ENCODE peak calls at places on chromosomes 12 and 14, in four cellular contexts. A is transverse colon, D is endodermal cell, J is upper lobe of right lung. R is an unnamed sample.

GRCh38 chr12:80598004-80598606 is 109.3 kb upstream of the MYF6 start:
- DNase-seq in D (peak; percentile 60), J (no peak), A (no peak), R (no peak)

GRCh38 chr12:69254046-69254445 is 14.7 kb downstream of the CPSF6 start:
- DNase-seq in A (no peak), D (no peak), J (no peak), R (no peak)

GRCh38 chr14:53953828-53954550 is 2.6 kb downstream of the BMP4 start:
- DNase-seq in A (peak; percentile 31), J (peak; percentile 77), D (no peak), R (no peak)

GRCh38 chr12:11513288-11513687 is 117.9 kb upstream of the PRB2 start:
- DNase-seq in A (no peak), D (peak; percentile 72), J (no peak), R (no peak)

GRCh38 chr12:132524405-132524804 is 34.5 kb downstream of the FBRSL1 start:
- DNase-seq in A (no peak), J (no peak), D (no peak), R (no peak)

GRCh38 chr12:46459111-46459510 is 86.5 kb upstream of the SLC38A2 start:
- DNase-seq in J (no peak), A (no peak), D (no peak), R (no peak)

GRCh38 chr12:109827566-109828550 is 5.3 kb downstream of the TRPV4 start:
- DNase-seq in J (peak; percentile 85), A (peak; percentile 36), D (no peak), R (no peak)

GRCh38 chr12:6534914-6535696 is 788 bp downstream of the GAPDH start:
- DNase-seq in J (peak; percentile 91), D (peak; percentile 89), A (peak; percentile 82), R (peak; percentile 67)

GRCh38 chr12:121916719-121917118 is 1.7 kb upstream of the CFAP251 start:
- DNase-seq in J (no peak), A (no peak), D (peak; percentile 89), R (no peak)

GRCh38 chr12:7154901-7155470 is 24.8 kb downstream of the CLSTN3 start:
- DNase-seq in D (no peak), J (no peak), A (no peak), R (no peak)

GRCh38 chr14:28758253-28758915 is 8.2 kb upstream of the FOXG1 start:
- DNase-seq in J (no peak), A (no peak), D (peak; percentile 59), R (no peak)

GRCh38 chr12:126545411-126545810 is 1480.2 kb downstream of the AACS start:
- DNase-seq in J (no peak), D (no peak), A (no peak), R (no peak)

GRCh38 chr14:72253503-72253902 is 321.3 kb downstream of the RGS6 start:
- DNase-seq in D (no peak), A (no peak), J (no peak), R (no peak)

GRCh38 chr14:90809530-90810312 is 6.5 kb downstream of the TTC7B start:
- DNase-seq in D (no peak), J (no peak), A (no peak), R (no peak)

GRCh38 chr12:90010089-90010488 is 301.5 kb upstream of the ATP2B1 start:
- DNase-seq in A (no peak), D (peak; percentile 71), J (no peak), R (no peak)

GRCh38 chr12:93419388-93420034 is 22.2 kb downstream of the UBE2N start:
- DNase-seq in J (no peak), D (no peak), A (no peak), R (peak; percentile 38)

GRCh38 chr12:113808095-113808951 is 157.8 kb downstream of the RBM19 start:
- DNase-seq in A (no peak), D (no peak), J (no peak), R (no peak)

GRCh38 chr12:65282840-65283239 is 4.4 kb downstream of the MSRB3 start:
- DNase-seq in J (no peak), A (no peak), D (no peak), R (no peak)

GRCh38 chr14:26389646-26390508 is 208.0 kb downstream of the NOVA1 start:
- DNase-seq in A (no peak), D (no peak), J (no peak), R (no peak)

GRCh38 chr12:65449400-65449799 is 170.9 kb downstream of the MSRB3 start:
- DNase-seq in A (no peak), D (no peak), J (no peak), R (no peak)

GRCh38 chr12:109721276-109721675 is 7.7 kb downstream of the FAM222A start:
- DNase-seq in A (no peak), J (no peak), D (no peak), R (no peak)

GRCh38 chr14:64831419-64831818 is 48.3 kb downstream of the SPTB start:
- DNase-seq in J (no peak), D (peak; percentile 25), A (no peak), R (no peak)

GRCh38 chr12:57342207-57342691 is 88.6 kb downstream of the R3HDM2 start:
- DNase-seq in D (peak; percentile 83), J (no peak), A (no peak), R (no peak)

GRCh38 chr12:109462868-109463692 is 14.0 kb downstream of the KCTD10 start:
- DNase-seq in J (peak; percentile 80), A (peak; percentile 74), D (peak; percentile 81), R (no peak)

GRCh38 chr12:48279096-48279495 is 71.6 kb downstream of the ZNF641 start:
- DNase-seq in D (no peak), J (no peak), A (no peak), R (no peak)

GRCh38 chr14:70988452-70988851 is 81.2 kb downstream of the PCNX1 start:
- DNase-seq in J (no peak), D (peak; percentile 45), A (no peak), R (no peak)

GRCh38 chr12:6745751-6746525 is 7.0 kb downstream of the MLF2 start:
- DNase-seq in D (no peak), A (no peak), J (no peak), R (no peak)

GRCh38 chr14:24274101-24274543 is 2.7 kb upstream of the RABGGTA start:
- DNase-seq in D (no peak), A (no peak), J (no peak), R (peak; percentile 19)

GRCh38 chr14:78092040-78092439 is 78.1 kb upstream of the NRXN3 start:
- DNase-seq in D (no peak), J (no peak), A (no peak), R (no peak)

GRCh38 chr14:67941456-67942018 is 122.0 kb downstream of the RAD51B start:
- DNase-seq in A (no peak), J (no peak), D (no peak), R (no peak)

GRCh38 chr12:105365231-105365630 is 34.7 kb downstream of the C12orf75 start:
- DNase-seq in J (no peak), D (no peak), A (no peak), R (no peak)

GRCh38 chr14:61444215-61444768 is 122.9 kb downstream of the PRKCH start:
- DNase-seq in D (no peak), J (no peak), A (peak; percentile 38), R (peak; percentile 68)
- H3K4me1 ChIP-seq in D (peaks cover 2% of the 10 kb centered on the region), J (peaks cover 33% of the 10 kb centered on the region), A (peaks cover 7% of the 10 kb centered on the region), R (peaks cover 97% of the 10 kb centered on the region)

DNA sequence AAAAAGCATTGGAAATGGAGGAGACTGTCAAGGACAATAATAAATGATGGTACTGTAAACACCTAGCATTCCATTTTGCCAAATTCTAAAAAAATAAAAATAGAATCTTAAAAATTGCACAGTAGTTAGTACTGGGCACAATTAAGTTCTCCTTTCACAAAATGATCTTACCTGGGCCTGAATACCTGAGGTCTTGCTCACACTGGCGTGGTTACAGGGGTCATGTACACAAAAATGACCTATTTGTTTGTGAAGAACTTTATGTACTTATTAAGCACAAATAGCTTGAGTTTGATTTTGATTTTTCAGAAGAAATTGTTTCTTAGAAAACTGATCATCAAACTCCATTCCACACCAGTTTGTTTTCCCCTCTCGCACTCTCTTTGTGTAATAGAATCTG is 204.1 kb downstream of the ASCL1 start:
- DNase-seq in D (no peak), A (no peak), J (no peak), R (no peak)
- H3K27me3 ChIP-seq in D (no peaks in the 10 kb centered on the region), A (no peaks in the 10 kb centered on the region), J (no peaks in the 10 kb centered on the region), R (no peaks in the 10 kb centered on the region)

DNA sequence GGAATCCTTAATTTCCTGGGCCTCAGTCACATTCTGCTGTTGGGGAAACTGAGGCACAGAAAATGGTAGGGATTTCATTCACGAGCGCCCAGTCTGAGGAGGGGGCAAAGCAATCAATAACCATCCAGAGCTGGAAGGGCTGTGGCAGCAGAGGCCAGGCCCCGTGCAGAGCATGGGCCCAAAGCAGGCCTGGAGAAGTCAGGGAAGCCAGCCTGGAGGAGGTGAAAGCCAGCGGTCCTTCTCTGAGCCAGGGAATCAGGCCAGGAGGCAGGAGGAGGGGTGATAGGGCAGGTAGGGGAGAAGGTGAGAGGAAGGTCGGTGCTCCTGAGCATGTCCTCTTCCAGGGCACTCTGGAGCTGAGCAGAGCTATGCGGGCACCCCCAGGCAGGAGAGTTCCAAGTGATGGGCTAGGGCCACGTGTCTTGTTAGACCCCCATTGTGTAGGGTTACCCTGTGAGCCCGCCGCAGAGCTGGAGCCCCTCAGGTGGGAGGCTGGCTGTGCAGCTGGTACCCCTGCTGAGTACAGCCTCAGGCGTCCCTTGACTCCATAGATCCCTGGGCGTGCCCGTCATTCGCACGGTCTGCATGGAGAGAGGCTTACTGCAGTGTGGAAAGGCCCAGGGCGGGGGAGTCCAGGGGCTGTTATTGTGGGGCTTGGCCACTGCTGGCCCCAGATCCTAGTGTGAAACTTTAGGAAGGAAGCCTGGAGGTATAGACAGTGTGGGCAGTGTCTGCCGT is 4.8 kb downstream of the TNFAIP2 start:
- DNase-seq in A (no peak), D (no peak), J (no peak), R (no peak)
- H3K4me3 ChIP-seq in A (no peak overlapping the region), D (no peak overlapping the region), J (no peak overlapping the region), R (no peak overlapping the region)

DNA sequence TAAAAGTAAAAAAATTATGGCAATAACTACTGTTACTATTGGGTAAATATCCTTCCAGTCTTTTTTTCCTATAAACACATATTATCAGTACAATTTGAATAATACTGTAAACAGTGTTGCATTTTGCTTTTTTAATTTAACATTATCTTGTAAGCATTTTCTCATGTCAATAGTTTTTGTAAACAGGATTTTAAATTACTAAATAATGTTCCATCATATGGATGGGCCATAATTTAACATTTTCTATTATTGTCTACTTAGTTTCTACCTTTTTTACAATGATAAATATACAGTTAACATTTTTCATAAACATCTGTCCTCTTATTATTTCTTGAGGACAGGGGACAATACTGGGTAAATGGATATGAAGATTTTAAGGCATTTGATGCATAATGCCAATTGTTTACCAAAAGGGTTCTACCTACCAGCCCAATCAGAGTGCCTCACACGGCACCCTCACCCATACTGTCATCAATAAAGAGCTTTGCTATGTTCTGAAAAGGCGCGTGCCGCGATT is 759 bp upstream of the ACVR1B start:
- DNase-seq in J (no peak), A (no peak), D (no peak), R (no peak)
- H3K4me1 ChIP-seq in J (peaks cover 31% of the 10 kb centered on the region), A (peaks cover 26% of the 10 kb centered on the region), D (no peaks in the 10 kb centered on the region), R (peaks cover 28% of the 10 kb centered on the region)

GRCh38 chr12:42960087-42960527 is 370.6 kb upstream of the PRICKLE1 start:
- DNase-seq in D (no peak), A (no peak), J (no peak), R (no peak)
- H3K27me3 ChIP-seq in D (no peaks in the 10 kb centered on the region), A (no peaks in the 10 kb centered on the region), J (no peaks in the 10 kb centered on the region), R (no peaks in the 10 kb centered on the region)

GRCh38 chr12:54082402-54082892 is 28.8 kb downstream of the HOXC4 start:
- DNase-seq in J (no peak), A (peak; percentile 33), D (peak; percentile 79), R (peak; percentile 33)
- H3K4me3 ChIP-seq in J (no peak overlapping the region), A (peak overlapping the region; percentile 7), D (no peak overlapping the region), R (peak overlapping the region; percentile 47)